ENCODE peak calls at places on chromosomes 5 and 9, in eight cellular contexts. One of them, this sample, is unnamed.

GRCh38 chr9:109001275-109001676 is 12.0 kb downstream of the CTNNAL1 start:
- DNase-seq in Calu3: no peak
- DNase-seq in psoas muscle: no peak
- DNase-seq in omental fat pad: no peak
- DNase-seq in cardiac fibroblast: peak
- DNase-seq in AG04450: no peak
- DNase-seq in fibroblast of mammary gland: peak
- DNase-seq in HFFc6: peak
- DNase-seq in this sample: no peak

GRCh38 chr5:56264417-56265025 is 31.4 kb upstream of the ANKRD55 start:
- DNase-seq in psoas muscle: no peak
- DNase-seq in AG04450: no peak
- DNase-seq in HFFc6: peak
- DNase-seq in omental fat pad: no peak
- DNase-seq in cardiac fibroblast: peak
- DNase-seq in Calu3: peak
- DNase-seq in fibroblast of mammary gland: peak
- DNase-seq in this sample: no peak

GRCh38 chr5:103139264-103139865 is 19.3 kb downstream of the PPIP5K2 start:
- DNase-seq in HFFc6: peak
- DNase-seq in Calu3: peak
- DNase-seq in cardiac fibroblast: peak
- DNase-seq in omental fat pad: peak
- DNase-seq in fibroblast of mammary gland: peak
- DNase-seq in AG04450: peak
- DNase-seq in psoas muscle: peak
- DNase-seq in this sample: peak

GRCh38 chr5:129112295-129112694 is 17.7 kb downstream of the ISOC1 start:
- DNase-seq in psoas muscle: no peak
- DNase-seq in AG04450: no peak
- DNase-seq in fibroblast of mammary gland: peak
- DNase-seq in omental fat pad: no peak
- DNase-seq in cardiac fibroblast: no peak
- DNase-seq in Calu3: no peak
- DNase-seq in HFFc6: no peak
- DNase-seq in this sample: no peak

GRCh38 chr5:107248065-107248695 is 422.6 kb downstream of the EFNA5 start:
- DNase-seq in Calu3: peak
- DNase-seq in AG04450: no peak
- DNase-seq in omental fat pad: peak
- DNase-seq in HFFc6: no peak
- DNase-seq in fibroblast of mammary gland: peak
- DNase-seq in cardiac fibroblast: peak
- DNase-seq in psoas muscle: peak
- DNase-seq in this sample: peak

GRCh38 chr5:39648539-39649200 is 223.9 kb upstream of the DAB2 start:
- DNase-seq in omental fat pad: no peak
- DNase-seq in HFFc6: no peak
- DNase-seq in fibroblast of mammary gland: peak
- DNase-seq in AG04450: no peak
- DNase-seq in psoas muscle: no peak
- DNase-seq in cardiac fibroblast: no peak
- DNase-seq in Calu3: peak
- DNase-seq in this sample: no peak

GRCh38 chr5:174145821-174146220 is 100.3 kb downstream of the NSG2 start:
- DNase-seq in Calu3: no peak
- DNase-seq in HFFc6: no peak
- DNase-seq in psoas muscle: no peak
- DNase-seq in AG04450: no peak
- DNase-seq in fibroblast of mammary gland: peak
- DNase-seq in omental fat pad: no peak
- DNase-seq in cardiac fibroblast: peak
- DNase-seq in this sample: no peak

GRCh38 chr9:29866556-29866955 is 2293.3 kb upstream of the C9orf72 start:
- DNase-seq in Calu3: no peak
- DNase-seq in psoas muscle: no peak
- DNase-seq in cardiac fibroblast: no peak
- DNase-seq in HFFc6: no peak
- DNase-seq in omental fat pad: no peak
- DNase-seq in AG04450: no peak
- DNase-seq in fibroblast of mammary gland: no peak
- DNase-seq in this sample: no peak

GRCh38 chr9:82260691-82261090 is 272.1 kb downstream of the SPATA31D1 start:
- DNase-seq in omental fat pad: no peak
- DNase-seq in fibroblast of mammary gland: no peak
- DNase-seq in Calu3: no peak
- DNase-seq in HFFc6: no peak
- DNase-seq in AG04450: no peak
- DNase-seq in psoas muscle: no peak
- DNase-seq in cardiac fibroblast: no peak
- DNase-seq in this sample: no peak

GRCh38 chr9:109242751-109243150 is 75.7 kb upstream of the FRRS1L start:
- DNase-seq in HFFc6: no peak
- DNase-seq in fibroblast of mammary gland: no peak
- DNase-seq in omental fat pad: no peak
- DNase-seq in Calu3: no peak
- DNase-seq in AG04450: no peak
- DNase-seq in cardiac fibroblast: no peak
- DNase-seq in psoas muscle: no peak
- DNase-seq in this sample: no peak

GRCh38 chr9:136311433-136312375 is 7.8 kb upstream of the CCDC187 start:
- DNase-seq in fibroblast of mammary gland: no peak
- DNase-seq in AG04450: no peak
- DNase-seq in Calu3: peak
- DNase-seq in cardiac fibroblast: no peak
- DNase-seq in omental fat pad: no peak
- DNase-seq in psoas muscle: no peak
- DNase-seq in HFFc6: no peak
- DNase-seq in this sample: no peak

GRCh38 chr5:89613222-89613956 is 730.4 kb upstream of the MEF2C start:
- DNase-seq in fibroblast of mammary gland: peak
- DNase-seq in Calu3: peak
- DNase-seq in AG04450: no peak
- DNase-seq in cardiac fibroblast: no peak
- DNase-seq in omental fat pad: no peak
- DNase-seq in psoas muscle: no peak
- DNase-seq in HFFc6: no peak
- DNase-seq in this sample: no peak

GRCh38 chr5:92884464-92884863 is 696.6 kb downstream of the NR2F1-AS1 start:
- DNase-seq in AG04450: no peak
- DNase-seq in fibroblast of mammary gland: no peak
- DNase-seq in Calu3: no peak
- DNase-seq in cardiac fibroblast: no peak
- DNase-seq in omental fat pad: no peak
- DNase-seq in HFFc6: no peak
- DNase-seq in psoas muscle: no peak
- DNase-seq in this sample: no peak

GRCh38 chr9:76542360-76542759 is 83.4 kb downstream of the GCNT1 start:
- DNase-seq in fibroblast of mammary gland: no peak
- DNase-seq in psoas muscle: no peak
- DNase-seq in AG04450: no peak
- DNase-seq in omental fat pad: no peak
- DNase-seq in HFFc6: no peak
- DNase-seq in cardiac fibroblast: no peak
- DNase-seq in Calu3: no peak
- DNase-seq in this sample: no peak

GRCh38 chr9:130935660-130936271 is 3.3 kb downstream of the FIBCD1 start:
- DNase-seq in fibroblast of mammary gland: peak
- DNase-seq in cardiac fibroblast: no peak
- DNase-seq in HFFc6: no peak
- DNase-seq in AG04450: no peak
- DNase-seq in omental fat pad: no peak
- DNase-seq in psoas muscle: no peak
- DNase-seq in Calu3: no peak
- DNase-seq in this sample: no peak

GRCh38 chr5:152568101-152568500 is 163.0 kb upstream of the NMUR2 start:
- DNase-seq in fibroblast of mammary gland: peak
- DNase-seq in cardiac fibroblast: no peak
- DNase-seq in HFFc6: no peak
- DNase-seq in psoas muscle: no peak
- DNase-seq in omental fat pad: no peak
- DNase-seq in Calu3: no peak
- DNase-seq in AG04450: no peak
- DNase-seq in this sample: no peak

GRCh38 chr9:133532937-133533668 is 1.4 kb upstream of the ADAMTSL2 start:
- DNase-seq in AG04450: no peak
- DNase-seq in cardiac fibroblast: peak
- DNase-seq in HFFc6: peak
- DNase-seq in fibroblast of mammary gland: peak
- DNase-seq in psoas muscle: peak
- DNase-seq in Calu3: peak
- DNase-seq in omental fat pad: peak
- DNase-seq in this sample: peak

GRCh38 chr5:138650999-138651766 is 76.0 kb upstream of the HSPA9 start:
- DNase-seq in omental fat pad: no peak
- DNase-seq in AG04450: no peak
- DNase-seq in cardiac fibroblast: no peak
- DNase-seq in HFFc6: no peak
- DNase-seq in fibroblast of mammary gland: no peak
- DNase-seq in psoas muscle: no peak
- DNase-seq in Calu3: no peak
- DNase-seq in this sample: no peak

GRCh38 chr5:138651767-138652117 is 76.5 kb upstream of the HSPA9 start:
- DNase-seq in AG04450: no peak
- DNase-seq in Calu3: no peak
- DNase-seq in HFFc6: no peak
- DNase-seq in omental fat pad: no peak
- DNase-seq in psoas muscle: no peak
- DNase-seq in fibroblast of mammary gland: no peak
- DNase-seq in cardiac fibroblast: no peak
- DNase-seq in this sample: no peak

GRCh38 chr5:138654281-138654867 is 79.2 kb upstream of the HSPA9 start:
- DNase-seq in omental fat pad: no peak
- DNase-seq in psoas muscle: no peak
- DNase-seq in cardiac fibroblast: no peak
- DNase-seq in Calu3: peak
- DNase-seq in fibroblast of mammary gland: peak
- DNase-seq in HFFc6: peak
- DNase-seq in AG04450: peak
- DNase-seq in this sample: no peak

GRCh38 chr5:138655530-138656245 is 80.5 kb upstream of the HSPA9 start:
- DNase-seq in HFFc6: no peak
- DNase-seq in omental fat pad: no peak
- DNase-seq in fibroblast of mammary gland: no peak
- DNase-seq in AG04450: no peak
- DNase-seq in Calu3: peak
- DNase-seq in cardiac fibroblast: peak
- DNase-seq in psoas muscle: no peak
- DNase-seq in this sample: no peak

GRCh38 chr5:138653502-138653901 is 78.3 kb upstream of the HSPA9 start:
- DNase-seq in omental fat pad: no peak
- DNase-seq in HFFc6: peak
- DNase-seq in fibroblast of mammary gland: peak
- DNase-seq in Calu3: peak
- DNase-seq in AG04450: no peak
- DNase-seq in psoas muscle: no peak
- DNase-seq in cardiac fibroblast: peak
- DNase-seq in this sample: no peak
- TF ChIP-seq CTCF in omental fat pad: no peak
- TF ChIP-seq CTCF in HFFc6: peak
- TF ChIP-seq CTCF in fibroblast of mammary gland: peak
- TF ChIP-seq CTCF in Calu3: peak
- TF ChIP-seq CTCF in AG04450: peak
- TF ChIP-seq CTCF in psoas muscle: no peak
- TF ChIP-seq CTCF in cardiac fibroblast: peak
- TF ChIP-seq CTCF in this sample: peak

GRCh38 chr9:124899845-124900244 is 37.9 kb downstream of the ARPC5L start:
- DNase-seq in AG04450: no peak
- DNase-seq in omental fat pad: no peak
- DNase-seq in Calu3: no peak
- DNase-seq in psoas muscle: no peak
- DNase-seq in cardiac fibroblast: no peak
- DNase-seq in fibroblast of mammary gland: no peak
- DNase-seq in HFFc6: no peak
- DNase-seq in this sample: no peak

GRCh38 chr9:124890179-124890578 is 28.2 kb downstream of the ARPC5L start:
- DNase-seq in cardiac fibroblast: no peak
- DNase-seq in AG04450: no peak
- DNase-seq in fibroblast of mammary gland: no peak
- DNase-seq in HFFc6: no peak
- DNase-seq in omental fat pad: no peak
- DNase-seq in psoas muscle: no peak
- DNase-seq in Calu3: no peak
- DNase-seq in this sample: no peak

GRCh38 chr9:124894035-124894740 is 32.3 kb downstream of the ARPC5L start:
- DNase-seq in psoas muscle: no peak
- DNase-seq in cardiac fibroblast: no peak
- DNase-seq in HFFc6: no peak
- DNase-seq in Calu3: no peak
- DNase-seq in omental fat pad: no peak
- DNase-seq in fibroblast of mammary gland: no peak
- DNase-seq in AG04450: no peak
- DNase-seq in this sample: no peak

GRCh38 chr9:124897570-124898460 is 35.9 kb downstream of the ARPC5L start:
- DNase-seq in cardiac fibroblast: no peak
- DNase-seq in HFFc6: no peak
- DNase-seq in fibroblast of mammary gland: no peak
- DNase-seq in psoas muscle: no peak
- DNase-seq in AG04450: no peak
- DNase-seq in omental fat pad: no peak
- DNase-seq in Calu3: peak
- DNase-seq in this sample: no peak

GRCh38 chr9:124894741-124895170 is 32.8 kb downstream of the ARPC5L start:
- DNase-seq in HFFc6: peak
- DNase-seq in fibroblast of mammary gland: peak
- DNase-seq in Calu3: no peak
- DNase-seq in AG04450: no peak
- DNase-seq in omental fat pad: no peak
- DNase-seq in psoas muscle: no peak
- DNase-seq in cardiac fibroblast: peak
- DNase-seq in this sample: no peak
- TF ChIP-seq CTCF in HFFc6: peak
- TF ChIP-seq CTCF in fibroblast of mammary gland: peak
- TF ChIP-seq CTCF in Calu3: no peak
- TF ChIP-seq CTCF in AG04450: peak
- TF ChIP-seq CTCF in omental fat pad: no peak
- TF ChIP-seq CTCF in psoas muscle: no peak
- TF ChIP-seq CTCF in cardiac fibroblast: peak
- TF ChIP-seq CTCF in this sample: peak

DNA sequence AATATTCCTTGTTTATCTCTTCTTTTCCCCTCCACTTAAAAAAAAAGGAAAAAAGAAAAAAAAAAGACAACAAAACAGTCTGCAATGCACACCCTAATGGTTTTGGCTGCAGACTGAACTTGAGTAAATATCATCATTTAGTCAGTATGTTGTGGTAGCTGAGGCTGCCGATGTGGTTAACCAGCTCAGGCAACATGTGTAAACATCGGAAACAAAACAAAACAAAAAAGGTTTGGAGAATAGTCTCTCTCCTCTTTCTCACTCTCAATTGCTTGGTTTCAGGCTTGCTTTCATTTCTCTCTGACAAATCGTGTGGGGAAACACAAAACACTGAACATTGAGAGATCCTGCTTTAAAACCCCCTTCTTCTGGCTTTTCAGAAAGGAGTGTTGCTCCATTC is 453.4 kb downstream of the BNC2 start:
- DNase-seq in psoas muscle: no peak
- DNase-seq in AG04450: peak
- DNase-seq in Calu3: no peak
- DNase-seq in fibroblast of mammary gland: peak
- DNase-seq in HFFc6: peak
- DNase-seq in cardiac fibroblast: peak
- DNase-seq in omental fat pad: no peak
- DNase-seq in this sample: no peak
- TF ChIP-seq CTCF in psoas muscle: no peak
- TF ChIP-seq CTCF in AG04450: no peak
- TF ChIP-seq CTCF in Calu3: no peak
- TF ChIP-seq CTCF in fibroblast of mammary gland: no peak
- TF ChIP-seq CTCF in HFFc6: no peak
- TF ChIP-seq CTCF in cardiac fibroblast: no peak
- TF ChIP-seq CTCF in omental fat pad: no peak
- TF ChIP-seq CTCF in this sample: no peak

GRCh38 chr5:137605377-137605776 is 106.3 kb upstream of the SPOCK1 start:
- DNase-seq in fibroblast of mammary gland: peak
- DNase-seq in psoas muscle: no peak
- DNase-seq in AG04450: no peak
- DNase-seq in HFFc6: peak
- DNase-seq in Calu3: no peak
- DNase-seq in omental fat pad: no peak
- DNase-seq in cardiac fibroblast: peak
- DNase-seq in this sample: no peak
- TF ChIP-seq CTCF in fibroblast of mammary gland: peak
- TF ChIP-seq CTCF in psoas muscle: no peak
- TF ChIP-seq CTCF in AG04450: no peak
- TF ChIP-seq CTCF in HFFc6: peak
- TF ChIP-seq CTCF in Calu3: no peak
- TF ChIP-seq CTCF in omental fat pad: no peak
- TF ChIP-seq CTCF in cardiac fibroblast: peak
- TF ChIP-seq CTCF in this sample: peak

This sample was measured in D721Med.